ENCODE peak calls at places on chromosomes 4 and X, in seven cellular contexts. C is astrocyte of the hippocampus; D is HTR-8/SVneo; R is stimulated activated naive CD8-positive, alpha-beta T cell treated with anti-CD3 and anti-CD28 coated beads, Interleukin-15, amount 100 ng/mL, for 72 hours; G is left kidney; A is neural crest cell; I is GM13977. Y is an unnamed sample.

GRCh38 chr4:9898596-9899345 is 117.3 kb downstream of the DRD5 start:
- DNase-seq in A (peak; percentile 39), I (peak; percentile 44), G (peak; percentile 85), R (no peak), D (peak; percentile 27), C (peak; percentile 20), Y (no peak)

GRCh38 chr4:46804781-46805413 is 104.1 kb downstream of the COX7B2 start:
- DNase-seq in G (no peak), C (no peak), A (no peak), I (no peak), R (no peak), D (no peak), Y (no peak)

GRCh38 chr4:69517674-69518073 is 22.0 kb upstream of the UGT2B4 start:
- DNase-seq in D (no peak), C (no peak), I (no peak), A (no peak), G (no peak), R (no peak), Y (no peak)

GRCh38 chr4:43224591-43224990 is 332.1 kb downstream of the GRXCR1 start:
- DNase-seq in I (no peak), A (no peak), G (no peak), C (no peak), R (no peak), D (no peak), Y (no peak)

GRCh38 chr4:87078987-87079469 is 141.4 kb downstream of the KLHL8 start:
- DNase-seq in C (peak; percentile 26), R (no peak), G (no peak), I (no peak), D (no peak), A (no peak), Y (no peak)

GRCh38 chr4:175998782-175999181 is 66.9 kb upstream of the WDR17 start:
- DNase-seq in G (peak; percentile 38), I (no peak), A (peak; percentile 15), C (peak; percentile 19), D (no peak), R (no peak), Y (no peak)

GRCh38 chr4:87066403-87067119 is 131.8 kb downstream of the AFF1 start:
- DNase-seq in R (no peak), G (peak; percentile 67), A (no peak), I (no peak), D (no peak), C (peak; percentile 31), Y (no peak)

GRCh38 chrX:139560221-139560620 is 29.7 kb downstream of the F9 start:
- DNase-seq in I (no peak), C (peak; percentile 44), G (no peak), D (no peak), A (no peak), R (no peak), Y (peak; percentile 2)

GRCh38 chr4:162988530-162988929 is 178.2 kb downstream of the NAF1 start:
- DNase-seq in D (no peak), C (no peak), A (no peak), G (no peak), R (no peak), I (no peak), Y (no peak)

GRCh38 chr4:36159208-36159607 is 85.1 kb downstream of the ARAP2 start:
- DNase-seq in A (no peak), R (no peak), C (no peak), G (no peak), D (no peak), I (no peak), Y (no peak)

GRCh38 chr4:20084488-20084887 is 167.2 kb upstream of the SLIT2 start:
- DNase-seq in R (no peak), I (no peak), A (no peak), C (no peak), D (no peak), G (peak; percentile 32), Y (no peak)

GRCh38 chr4:8364848-8365350 is 75.6 kb downstream of the ACOX3 start:
- DNase-seq in C (no peak), D (no peak), G (no peak), A (no peak), I (no peak), R (no peak), Y (no peak)

GRCh38 chr4:151233600-151233999 is 43.4 kb upstream of the PRSS48 start:
- DNase-seq in I (no peak), D (no peak), G (no peak), C (no peak), R (no peak), A (no peak), Y (no peak)

GRCh38 chrX:16882188-16882587 is 12.0 kb upstream of the RBBP7 start:
- DNase-seq in R (no peak), A (no peak), I (no peak), D (no peak), G (peak; percentile 43), C (peak; percentile 29), Y (no peak)

GRCh38 chr4:21709761-21710160 is 238.8 kb downstream of the KCNIP4 start:
- DNase-seq in G (no peak), R (no peak), C (no peak), D (no peak), I (no peak), A (no peak), Y (no peak)

GRCh38 chrX:147875866-147876596 is 35.7 kb upstream of the FMR1 start:
- DNase-seq in C (peak; percentile 48), G (peak; percentile 3), R (no peak), I (no peak), A (no peak), D (no peak), Y (no peak)

GRCh38 chr4:182809417-182810102 is 107.6 kb downstream of the DCTD start:
- DNase-seq in G (no peak), A (no peak), D (peak; percentile 29), C (no peak), R (peak; percentile 37), I (peak; percentile 32), Y (no peak)

GRCh38 chrX:21865436-21865835 is 9.6 kb downstream of the YY2 start:
- DNase-seq in C (no peak), R (no peak), A (no peak), G (no peak), D (no peak), I (no peak), Y (no peak)

GRCh38 chr4:171130126-171130801 is 682.9 kb upstream of the GALNTL6 start:
- DNase-seq in R (no peak), C (peak; percentile 16), G (peak; percentile 55), A (no peak), D (no peak), I (no peak), Y (no peak)

GRCh38 chr4:62797221-62797620 is 1597.1 kb downstream of the ADGRL3 start:
- DNase-seq in R (no peak), G (no peak), D (peak; percentile 1), I (no peak), C (peak; percentile 1), A (no peak), Y (peak; percentile 4)

GRCh38 chrX:106581856-106582255 is 29.9 kb upstream of the RADX start:
- DNase-seq in C (no peak), R (no peak), A (no peak), D (no peak), I (no peak), G (no peak), Y (no peak)

GRCh38 chrX:85111347-85111746 is 107.7 kb downstream of the APOOL start:
- DNase-seq in A (no peak), R (no peak), D (no peak), C (peak; percentile 19), I (no peak), G (peak; percentile 4), Y (no peak)

GRCh38 chr4:13544556-13545393 is 467 bp upstream of the NKX3-2 start:
- DNase-seq in I (peak; percentile 88), R (no peak), G (peak; percentile 93), C (peak; percentile 83), D (peak; percentile 91), A (peak; percentile 83), Y (no peak)

GRCh38 chrX:95505721-95506120 is 1178.9 kb upstream of the DIAPH2 start:
- DNase-seq in I (no peak), D (no peak), A (no peak), G (no peak), C (no peak), R (no peak), Y (no peak)

GRCh38 chr4:15758294-15758693 is 19.8 kb upstream of the CD38 start:
- DNase-seq in G (no peak), A (no peak), R (no peak), I (no peak), D (no peak), C (no peak), Y (no peak)